ENCODE peak calls at places on chromosome X, in ten cellular contexts. One of them, this sample, is unnamed.

GRCh38 chrX:113873056-113873455 is 710.8 kb upstream of the HTR2C start:
- DNase-seq in tibial artery: no peak
- DNase-seq in GM23338: no peak
- DNase-seq in endothelial cell: no peak
- DNase-seq in fibroblast of pulmonary artery: no peak
- DNase-seq in heart left ventricle: no peak
- DNase-seq in CD4-positive, alpha-beta T cell: no peak
- DNase-seq in mucosa of descending colon: no peak
- DNase-seq in astrocyte of the spinal cord: no peak
- DNase-seq in GM10248: no peak
- DNase-seq in this sample: no peak

GRCh38 chrX:85052207-85052606 is 48.5 kb downstream of the APOOL start:
- DNase-seq in tibial artery: no peak
- DNase-seq in GM23338: no peak
- DNase-seq in endothelial cell: no peak
- DNase-seq in fibroblast of pulmonary artery: peak
- DNase-seq in heart left ventricle: no peak
- DNase-seq in CD4-positive, alpha-beta T cell: no peak
- DNase-seq in mucosa of descending colon: no peak
- DNase-seq in astrocyte of the spinal cord: no peak
- DNase-seq in GM10248: no peak
- DNase-seq in this sample: no peak

GRCh38 chrX:130091976-130092522 is 18.2 kb downstream of the ELF4 start:
- DNase-seq in tibial artery: no peak
- DNase-seq in GM23338: peak
- DNase-seq in endothelial cell: peak
- DNase-seq in fibroblast of pulmonary artery: no peak
- DNase-seq in heart left ventricle: no peak
- DNase-seq in CD4-positive, alpha-beta T cell: peak
- DNase-seq in mucosa of descending colon: peak
- DNase-seq in astrocyte of the spinal cord: no peak
- DNase-seq in GM10248: peak
- DNase-seq in this sample: no peak

GRCh38 chrX:56783996-56784620 is 55.1 kb downstream of the NBDY start:
- DNase-seq in tibial artery: no peak
- DNase-seq in GM23338: no peak
- DNase-seq in endothelial cell: no peak
- DNase-seq in fibroblast of pulmonary artery: no peak
- DNase-seq in heart left ventricle: no peak
- DNase-seq in CD4-positive, alpha-beta T cell: no peak
- DNase-seq in mucosa of descending colon: no peak
- DNase-seq in astrocyte of the spinal cord: no peak
- DNase-seq in GM10248: no peak
- DNase-seq in this sample: no peak

GRCh38 chrX:132957211-132958085 is 981 bp downstream of the HS6ST2 start:
- DNase-seq in tibial artery: no peak
- DNase-seq in GM23338: peak
- DNase-seq in endothelial cell: peak
- DNase-seq in fibroblast of pulmonary artery: peak
- DNase-seq in heart left ventricle: no peak
- DNase-seq in CD4-positive, alpha-beta T cell: no peak
- DNase-seq in mucosa of descending colon: no peak
- DNase-seq in astrocyte of the spinal cord: no peak
- DNase-seq in GM10248: no peak
- DNase-seq in this sample: peak

GRCh38 chrX:110146521-110146920 is 143.6 kb downstream of the TMEM164 start:
- DNase-seq in tibial artery: no peak
- DNase-seq in GM23338: peak
- DNase-seq in endothelial cell: peak
- DNase-seq in fibroblast of pulmonary artery: peak
- DNase-seq in heart left ventricle: peak
- DNase-seq in CD4-positive, alpha-beta T cell: no peak
- DNase-seq in mucosa of descending colon: peak
- DNase-seq in astrocyte of the spinal cord: peak
- DNase-seq in GM10248: peak
- DNase-seq in this sample: peak

GRCh38 chrX:56226980-56227379 is 5.2 kb upstream of the KLF8 start:
- DNase-seq in tibial artery: no peak
- DNase-seq in GM23338: no peak
- DNase-seq in endothelial cell: no peak
- DNase-seq in fibroblast of pulmonary artery: no peak
- DNase-seq in heart left ventricle: no peak
- DNase-seq in CD4-positive, alpha-beta T cell: no peak
- DNase-seq in mucosa of descending colon: no peak
- DNase-seq in astrocyte of the spinal cord: no peak
- DNase-seq in GM10248: no peak
- DNase-seq in this sample: no peak

GRCh38 chrX:37800762-37801161 is 20.9 kb downstream of the CYBB start:
- DNase-seq in tibial artery: no peak
- DNase-seq in GM23338: no peak
- DNase-seq in endothelial cell: no peak
- DNase-seq in fibroblast of pulmonary artery: peak
- DNase-seq in heart left ventricle: no peak
- DNase-seq in CD4-positive, alpha-beta T cell: no peak
- DNase-seq in mucosa of descending colon: no peak
- DNase-seq in astrocyte of the spinal cord: no peak
- DNase-seq in GM10248: no peak
- DNase-seq in this sample: no peak

GRCh38 chrX:15242899-15243555 is 26.9 kb downstream of the ASB9 start:
- DNase-seq in tibial artery: no peak
- DNase-seq in GM23338: peak
- DNase-seq in endothelial cell: peak
- DNase-seq in fibroblast of pulmonary artery: peak
- DNase-seq in heart left ventricle: no peak
- DNase-seq in CD4-positive, alpha-beta T cell: no peak
- DNase-seq in mucosa of descending colon: peak
- DNase-seq in astrocyte of the spinal cord: peak
- DNase-seq in GM10248: peak
- DNase-seq in this sample: peak

GRCh38 chrX:68807818-68808217 is 21.0 kb upstream of the EFNB1 start:
- DNase-seq in tibial artery: no peak
- DNase-seq in GM23338: peak
- DNase-seq in endothelial cell: peak
- DNase-seq in fibroblast of pulmonary artery: no peak
- DNase-seq in heart left ventricle: no peak
- DNase-seq in CD4-positive, alpha-beta T cell: no peak
- DNase-seq in mucosa of descending colon: no peak
- DNase-seq in astrocyte of the spinal cord: peak
- DNase-seq in GM10248: no peak
- DNase-seq in this sample: no peak

GRCh38 chrX:39853417-39853816 is 244.3 kb downstream of the BCOR start:
- DNase-seq in tibial artery: no peak
- DNase-seq in GM23338: no peak
- DNase-seq in endothelial cell: no peak
- DNase-seq in fibroblast of pulmonary artery: no peak
- DNase-seq in heart left ventricle: no peak
- DNase-seq in CD4-positive, alpha-beta T cell: no peak
- DNase-seq in mucosa of descending colon: no peak
- DNase-seq in astrocyte of the spinal cord: no peak
- DNase-seq in GM10248: no peak
- DNase-seq in this sample: no peak

GRCh38 chrX:39854772-39855747 is 242.7 kb downstream of the BCOR start:
- DNase-seq in tibial artery: no peak
- DNase-seq in GM23338: no peak
- DNase-seq in endothelial cell: no peak
- DNase-seq in fibroblast of pulmonary artery: no peak
- DNase-seq in heart left ventricle: no peak
- DNase-seq in CD4-positive, alpha-beta T cell: peak
- DNase-seq in mucosa of descending colon: peak
- DNase-seq in astrocyte of the spinal cord: no peak
- DNase-seq in GM10248: peak
- DNase-seq in this sample: no peak

GRCh38 chrX:39855748-39856129 is 242.0 kb downstream of the BCOR start:
- DNase-seq in tibial artery: no peak
- DNase-seq in GM23338: peak
- DNase-seq in endothelial cell: no peak
- DNase-seq in fibroblast of pulmonary artery: no peak
- DNase-seq in heart left ventricle: no peak
- DNase-seq in CD4-positive, alpha-beta T cell: peak
- DNase-seq in mucosa of descending colon: peak
- DNase-seq in astrocyte of the spinal cord: no peak
- DNase-seq in GM10248: peak
- DNase-seq in this sample: no peak

GRCh38 chrX:39857780-39858179 is 240.0 kb downstream of the BCOR start:
- DNase-seq in tibial artery: no peak
- DNase-seq in GM23338: no peak
- DNase-seq in endothelial cell: no peak
- DNase-seq in fibroblast of pulmonary artery: no peak
- DNase-seq in heart left ventricle: no peak
- DNase-seq in CD4-positive, alpha-beta T cell: no peak
- DNase-seq in mucosa of descending colon: no peak
- DNase-seq in astrocyte of the spinal cord: no peak
- DNase-seq in GM10248: no peak
- DNase-seq in this sample: no peak

GRCh38 chrX:39856472-39857121 is 241.2 kb downstream of the BCOR start:
- DNase-seq in tibial artery: no peak
- DNase-seq in GM23338: no peak
- DNase-seq in endothelial cell: no peak
- DNase-seq in fibroblast of pulmonary artery: no peak
- DNase-seq in heart left ventricle: no peak
- DNase-seq in CD4-positive, alpha-beta T cell: no peak
- DNase-seq in mucosa of descending colon: no peak
- DNase-seq in astrocyte of the spinal cord: no peak
- DNase-seq in GM10248: no peak
- DNase-seq in this sample: no peak
- TF ChIP-seq CTCF in tibial artery: no peak
- TF ChIP-seq CTCF in GM23338: no peak
- TF ChIP-seq CTCF in endothelial cell: no peak
- TF ChIP-seq CTCF in fibroblast of pulmonary artery: no peak
- TF ChIP-seq CTCF in heart left ventricle: no peak
- TF ChIP-seq CTCF in CD4-positive, alpha-beta T cell: no peak
- TF ChIP-seq CTCF in mucosa of descending colon: no peak
- TF ChIP-seq CTCF in astrocyte of the spinal cord: no peak
- TF ChIP-seq CTCF in GM10248: no peak
- TF ChIP-seq CTCF in this sample: no peak

DNA sequence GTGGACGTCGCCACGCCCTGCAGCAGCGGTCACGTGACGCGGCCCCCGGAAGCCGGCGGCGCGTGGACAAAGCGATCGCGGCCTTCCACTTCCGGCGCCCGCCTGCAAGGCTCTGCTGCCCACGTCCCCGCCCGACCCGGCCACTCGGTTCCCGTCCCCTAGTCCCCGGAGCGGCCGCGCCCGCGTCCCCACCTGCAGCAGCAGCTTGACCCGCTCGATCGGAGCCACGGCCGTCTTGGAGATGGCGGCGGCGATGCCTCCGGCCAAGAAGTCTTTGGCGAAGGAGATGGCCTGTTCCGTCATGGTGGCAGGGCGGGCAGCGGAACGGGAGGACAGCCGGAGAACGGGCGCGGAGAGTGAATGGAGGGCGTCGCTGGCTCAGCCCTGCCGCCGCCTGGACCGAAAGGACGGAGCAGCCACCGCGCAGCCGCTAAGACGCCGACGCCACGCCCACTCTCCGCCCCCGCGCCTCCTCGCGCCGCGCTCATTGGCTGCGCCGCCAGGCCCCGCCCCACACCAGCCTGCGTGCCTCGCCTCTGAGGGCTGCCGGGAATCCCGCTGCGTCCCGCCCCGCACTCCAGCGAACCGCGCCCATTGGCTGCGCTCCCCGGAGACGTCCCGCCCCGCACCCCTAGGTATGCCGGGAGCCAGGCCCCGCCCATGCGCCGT is at the start of gene SLC25A6:
- DNase-seq in tibial artery: peak
- DNase-seq in GM23338: peak
- DNase-seq in endothelial cell: peak
- DNase-seq in fibroblast of pulmonary artery: peak
- DNase-seq in heart left ventricle: peak
- DNase-seq in CD4-positive, alpha-beta T cell: peak
- DNase-seq in mucosa of descending colon: peak
- DNase-seq in astrocyte of the spinal cord: peak
- DNase-seq in GM10248: peak
- DNase-seq in this sample: peak
- TF ChIP-seq CTCF in tibial artery: peak
- TF ChIP-seq CTCF in GM23338: no peak
- TF ChIP-seq CTCF in endothelial cell: no peak
- TF ChIP-seq CTCF in fibroblast of pulmonary artery: no peak
- TF ChIP-seq CTCF in heart left ventricle: peak
- TF ChIP-seq CTCF in CD4-positive, alpha-beta T cell: peak
- TF ChIP-seq CTCF in mucosa of descending colon: no peak
- TF ChIP-seq CTCF in astrocyte of the spinal cord: no peak
- TF ChIP-seq CTCF in GM10248: no peak
- TF ChIP-seq CTCF in this sample: no peak

DNA sequence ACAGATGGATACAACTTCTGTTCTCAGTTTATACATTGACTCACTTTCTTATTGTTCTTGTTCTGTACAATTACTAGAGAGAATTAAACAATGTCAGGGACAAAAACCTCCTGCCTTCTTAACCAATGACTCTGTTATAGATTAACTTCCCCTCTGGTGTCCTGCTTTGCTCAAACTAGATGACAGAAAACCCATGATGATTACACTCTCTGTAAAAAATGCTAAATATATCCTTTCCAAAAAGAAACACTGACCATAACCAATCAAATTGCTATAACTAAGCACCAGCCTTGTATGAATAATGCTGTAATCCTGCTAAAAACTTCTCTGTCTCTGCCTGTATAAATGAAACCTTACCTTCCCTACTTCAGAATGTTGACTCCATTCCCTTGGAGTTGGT is 29.8 kb upstream of the IL13RA2 start:
- DNase-seq in tibial artery: no peak
- DNase-seq in GM23338: no peak
- DNase-seq in endothelial cell: no peak
- DNase-seq in fibroblast of pulmonary artery: no peak
- DNase-seq in heart left ventricle: no peak
- DNase-seq in CD4-positive, alpha-beta T cell: no peak
- DNase-seq in mucosa of descending colon: no peak
- DNase-seq in astrocyte of the spinal cord: no peak
- DNase-seq in GM10248: no peak
- DNase-seq in this sample: no peak
- TF ChIP-seq CTCF in tibial artery: no peak
- TF ChIP-seq CTCF in GM23338: no peak
- TF ChIP-seq CTCF in endothelial cell: no peak
- TF ChIP-seq CTCF in fibroblast of pulmonary artery: no peak
- TF ChIP-seq CTCF in heart left ventricle: no peak
- TF ChIP-seq CTCF in CD4-positive, alpha-beta T cell: no peak
- TF ChIP-seq CTCF in mucosa of descending colon: no peak
- TF ChIP-seq CTCF in astrocyte of the spinal cord: no peak
- TF ChIP-seq CTCF in GM10248: no peak
- TF ChIP-seq CTCF in this sample: no peak

DNA sequence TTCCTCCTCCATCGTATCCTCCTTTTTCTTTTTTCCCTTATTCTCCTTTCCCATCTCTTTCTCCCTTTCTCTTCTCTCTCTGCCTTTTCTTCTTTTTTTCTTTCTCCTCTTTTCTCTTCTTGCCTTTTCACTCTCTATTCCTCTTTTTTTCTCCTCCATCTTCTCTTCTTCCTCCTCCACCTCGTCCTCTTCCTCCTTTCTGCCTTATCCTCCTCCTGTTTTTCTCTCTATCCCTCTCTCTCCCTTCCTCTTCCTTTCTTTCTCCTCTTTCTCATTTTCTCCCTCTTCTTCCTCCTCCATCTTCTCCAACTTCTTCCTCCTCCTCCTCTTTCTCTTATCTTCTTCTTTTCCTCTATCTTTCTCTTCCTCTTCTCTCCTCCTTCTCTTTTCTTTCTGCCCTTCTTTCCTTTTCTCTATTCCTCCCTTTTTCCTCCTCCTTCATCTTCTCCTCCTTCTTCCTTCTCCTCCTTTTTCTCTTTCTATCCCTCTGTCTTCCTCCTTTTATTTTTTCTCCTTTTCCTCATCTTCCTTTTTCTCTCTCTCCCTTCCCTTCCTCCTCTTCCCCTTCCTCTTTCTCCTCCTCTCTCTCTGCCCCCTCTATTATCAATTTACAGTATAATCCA is 269.1 kb downstream of the DHRSX start:
- DNase-seq in tibial artery: no peak
- DNase-seq in GM23338: no peak
- DNase-seq in endothelial cell: no peak
- DNase-seq in fibroblast of pulmonary artery: no peak
- DNase-seq in heart left ventricle: no peak
- DNase-seq in CD4-positive, alpha-beta T cell: no peak
- DNase-seq in mucosa of descending colon: no peak
- DNase-seq in astrocyte of the spinal cord: no peak
- DNase-seq in GM10248: no peak
- DNase-seq in this sample: no peak
- TF ChIP-seq CTCF in tibial artery: no peak
- TF ChIP-seq CTCF in GM23338: no peak
- TF ChIP-seq CTCF in endothelial cell: no peak
- TF ChIP-seq CTCF in fibroblast of pulmonary artery: no peak
- TF ChIP-seq CTCF in heart left ventricle: no peak
- TF ChIP-seq CTCF in CD4-positive, alpha-beta T cell: peak
- TF ChIP-seq CTCF in mucosa of descending colon: no peak
- TF ChIP-seq CTCF in astrocyte of the spinal cord: no peak
- TF ChIP-seq CTCF in GM10248: no peak
- TF ChIP-seq CTCF in this sample: no peak